ENCODE peak calls at places on chromosomes 11 and 22, in six cellular contexts. V is PC-3, S is heart left ventricle, P is A549, Q is vagina, L is Peyer's patch. Z is an unnamed sample.

GRCh38 chr22:42544686-42545085 is 9.1 kb upstream of the SERHL2 start:
- DNase-seq in V (no peak), S (no peak), P (no peak), Q (no peak), L (no peak), Z (no peak)

GRCh38 chr11:19867064-19867463 is 154.4 kb downstream of the NAV2 start:
- DNase-seq in V (no peak), S (no peak), P (no peak), Q (no peak), L (no peak), Z (no peak)

GRCh38 chr11:1931326-1931725 is 11.8 kb downstream of the TNNT3 start:
- DNase-seq in V (no peak), S (peak; percentile 66), P (no peak), Q (no peak), L (no peak), Z (peak; percentile 55)

GRCh38 chr11:10893713-10894112 is 35.9 kb upstream of the ZBED5 start:
- DNase-seq in V (peak; percentile 65), S (no peak), P (peak; percentile 18), Q (no peak), L (no peak), Z (no peak)

GRCh38 chr11:10982695-10983492 is 125.0 kb upstream of the ZBED5 start:
- DNase-seq in V (peak; percentile 54), S (no peak), P (no peak), Q (no peak), L (no peak), Z (no peak)

GRCh38 chr11:84414936-84415335 is 1128.8 kb upstream of the CCDC90B start:
- DNase-seq in V (no peak), S (no peak), P (no peak), Q (no peak), L (no peak), Z (no peak)

GRCh38 chr11:72405009-72405408 is 29.3 kb downstream of the CLPB start:
- DNase-seq in V (no peak), S (no peak), P (no peak), Q (peak; percentile 25), L (no peak), Z (no peak)

GRCh38 chr11:104999716-105000115 is 23.3 kb downstream of the CASP5 start:
- DNase-seq in V (no peak), S (no peak), P (no peak), Q (no peak), L (no peak), Z (no peak)

GRCh38 chr11:115052601-115053000 is 374.3 kb downstream of the NXPE2 start:
- DNase-seq in V (no peak), S (no peak), P (no peak), Q (no peak), L (no peak), Z (no peak)

GRCh38 chr11:129145276-129145675 is 46.8 kb downstream of the ARHGAP32 start:
- DNase-seq in V (no peak), S (no peak), P (no peak), Q (no peak), L (no peak), Z (no peak)
- H3K27ac ChIP-seq in V (no peak overlapping the region), S (no peak overlapping the region), P (peak overlapping the region; percentile 86), Q (no peak overlapping the region), L (no peak overlapping the region), Z (no peak overlapping the region)

GRCh38 chr11:130825621-130826020 is 90.7 kb downstream of the SNX19 start:
- DNase-seq in V (no peak), S (no peak), P (no peak), Q (no peak), L (no peak), Z (no peak)
- H3K27ac ChIP-seq in V (no peak overlapping the region), S (peak overlapping the region; percentile 36), P (peak overlapping the region; percentile 10), Q (no peak overlapping the region), L (no peak overlapping the region), Z (no peak overlapping the region)

GRCh38 chr11:86301742-86302091 is 323 bp upstream of the HIKESHI start:
- DNase-seq in V (no peak), S (no peak), P (no peak), Q (no peak), L (no peak), Z (no peak)
- H3K27ac ChIP-seq in V (no peak overlapping the region), S (peak overlapping the region; percentile 90), P (peak overlapping the region; percentile 43), Q (peak overlapping the region; percentile 82), L (no peak overlapping the region), Z (peak overlapping the region; percentile 82)

DNA sequence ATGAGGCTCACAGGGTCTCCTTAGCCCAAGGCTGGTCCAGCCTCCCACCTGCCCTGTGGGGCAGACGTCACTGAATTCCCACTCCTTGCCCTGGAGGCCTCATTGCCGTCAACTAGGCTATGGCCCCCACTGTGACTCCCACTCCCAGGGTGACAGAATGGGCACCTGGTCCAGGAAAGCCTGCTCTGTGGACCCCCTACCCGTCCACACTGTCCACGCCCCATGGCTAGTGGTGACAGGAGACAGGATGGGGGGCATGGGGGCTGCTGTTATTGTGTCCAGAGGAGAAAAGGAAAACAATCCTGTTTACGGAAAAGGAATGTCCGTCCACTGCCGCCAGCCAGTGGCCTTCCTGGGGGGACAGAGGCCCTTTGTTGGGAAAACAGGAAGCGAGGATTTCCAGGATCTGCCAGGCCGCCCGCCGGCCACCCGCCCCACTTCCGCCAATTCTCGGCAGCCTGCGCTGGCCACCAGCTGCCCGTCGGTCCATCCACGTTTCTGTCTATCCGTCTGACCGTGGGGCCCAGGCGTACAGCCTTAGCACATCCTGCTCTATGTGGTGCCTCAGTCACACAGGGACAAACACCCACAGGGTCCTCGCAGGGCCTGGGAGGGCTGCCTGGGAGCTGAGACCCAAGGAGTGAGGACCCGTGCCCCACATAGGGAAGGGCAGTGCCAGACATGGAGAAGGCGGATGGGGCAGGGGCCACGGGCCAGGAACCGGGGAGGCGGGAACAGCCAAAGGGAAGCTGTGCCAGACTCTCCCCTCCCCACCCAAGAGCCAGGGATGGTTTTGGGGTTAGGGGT is 19.5 kb downstream of the CRELD2 start:
- DNase-seq in V (no peak), S (no peak), P (no peak), Q (no peak), L (no peak), Z (no peak)
- H3K27ac ChIP-seq in V (no peak overlapping the region), S (peak overlapping the region; percentile 99), P (no peak overlapping the region), Q (peak overlapping the region; percentile 43), L (peak overlapping the region; percentile 91), Z (peak overlapping the region; percentile 99)

GRCh38 chr11:16928052-16928451 is 86.2 kb downstream of the PLEKHA7 start:
- DNase-seq in V (no peak), S (no peak), P (no peak), Q (no peak), L (no peak), Z (no peak)
- H3K27ac ChIP-seq in V (no peak overlapping the region), S (no peak overlapping the region), P (no peak overlapping the region), Q (no peak overlapping the region), L (no peak overlapping the region), Z (no peak overlapping the region)

GRCh38 chr11:21048626-21049025 is 379.2 kb downstream of the NELL1 start:
- DNase-seq in V (no peak), S (no peak), P (no peak), Q (no peak), L (no peak), Z (no peak)
- H3K27ac ChIP-seq in V (no peak overlapping the region), S (no peak overlapping the region), P (no peak overlapping the region), Q (no peak overlapping the region), L (no peak overlapping the region), Z (no peak overlapping the region)

DNA sequence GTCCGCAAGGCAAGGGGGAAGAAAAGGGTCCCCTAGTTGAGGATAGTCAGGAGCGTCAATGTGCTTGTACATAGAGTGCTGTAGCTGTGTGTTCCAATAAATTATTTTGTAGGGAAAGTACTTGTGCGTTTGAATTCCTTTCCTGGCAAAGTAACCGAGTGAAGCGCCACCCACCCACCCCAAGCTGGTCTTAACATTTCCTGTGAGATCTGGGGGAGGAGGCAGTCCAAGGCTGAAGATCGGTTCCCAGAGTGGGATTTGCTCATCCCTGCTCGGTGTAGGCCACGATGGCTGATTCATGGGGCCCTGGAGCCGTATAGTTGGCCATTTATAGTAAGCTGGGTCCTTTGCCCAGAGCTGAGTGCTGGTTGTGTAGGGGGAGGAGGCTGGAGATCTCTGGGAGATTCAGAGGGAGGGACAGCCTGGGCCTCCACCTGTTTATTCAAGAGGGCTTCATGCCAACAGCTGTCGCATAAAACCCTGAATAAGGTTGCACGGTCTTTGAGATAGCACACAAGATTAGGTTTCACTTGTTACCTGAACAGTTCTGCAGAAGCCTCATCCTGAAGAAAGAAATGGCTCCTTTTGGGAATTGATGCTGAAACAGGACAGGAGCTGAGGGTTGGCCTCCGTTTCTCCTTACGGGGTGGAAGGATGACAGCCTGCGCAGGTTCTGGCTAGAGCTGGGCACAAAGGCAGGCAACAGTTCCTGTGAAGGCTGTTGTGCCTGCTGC is 2.4 kb downstream of the ATF4 start:
- DNase-seq in V (peak; percentile 50), S (no peak), P (peak; percentile 32), Q (no peak), L (peak; percentile 54), Z (peak; percentile 34)
- H3K27ac ChIP-seq in V (peak overlapping the region; percentile 5), S (peak overlapping the region; percentile 97), P (peak overlapping the region; percentile 3), Q (peak overlapping the region; percentile 99), L (peak overlapping the region; percentile 20), Z (peak overlapping the region; percentile 59)

GRCh38 chr22:20256562-20257473 is 11.3 kb downstream of the RTN4R start:
- DNase-seq in V (no peak), S (no peak), P (no peak), Q (no peak), L (no peak), Z (no peak)
- H3K27ac ChIP-seq in V (no peak overlapping the region), S (no peak overlapping the region), P (no peak overlapping the region), Q (no peak overlapping the region), L (no peak overlapping the region), Z (no peak overlapping the region)

DNA sequence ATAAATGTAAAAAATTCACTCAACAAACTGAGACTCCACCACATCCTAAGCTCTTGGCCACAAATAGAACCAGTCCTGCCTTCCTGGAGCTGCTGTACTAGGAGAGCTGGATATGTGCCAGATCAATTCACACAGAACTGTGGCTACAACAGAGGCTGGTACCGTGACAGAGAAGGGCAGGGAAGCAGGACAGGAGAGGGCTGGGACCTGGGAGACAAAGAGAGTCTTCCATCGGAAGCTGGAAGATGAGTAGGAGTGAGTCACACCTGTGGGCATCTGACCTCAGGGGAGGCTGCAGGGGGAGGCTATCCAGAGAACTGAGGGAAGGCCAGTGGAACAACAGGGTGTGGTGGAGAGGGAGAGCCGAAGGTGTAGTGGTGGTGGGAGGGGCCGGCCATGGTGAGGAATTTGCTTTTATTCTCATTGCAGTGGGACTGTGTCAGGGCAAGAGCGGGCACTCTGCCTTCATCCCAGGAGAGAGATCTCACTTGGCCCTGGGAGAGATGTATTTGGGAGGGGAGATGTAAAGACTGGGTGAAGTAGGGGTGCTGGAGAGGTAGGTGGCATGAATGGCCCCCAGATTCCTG is 1.9 kb upstream of the LTBP3 start:
- DNase-seq in V (peak; percentile 98), S (no peak), P (peak; percentile 89), Q (no peak), L (no peak), Z (no peak)
- H3K27ac ChIP-seq in V (peak overlapping the region; percentile 91), S (peak overlapping the region; percentile 98), P (peak overlapping the region; percentile 94), Q (peak overlapping the region; percentile 98), L (peak overlapping the region; percentile 87), Z (peak overlapping the region; percentile 13)

Z was measured in left lung.